ENCODE peak calls at places on chromosomes 11 and 22, in four cellular contexts. N is mesothelial cell of epicardium, I is OCI-LY7, C is GM06990. R is an unnamed sample.

GRCh38 chr11:46120711-46121327 is 435 bp downstream of the PHF21A start:
- DNase-seq in N (peak), I (peak), C (peak), R (no peak)

GRCh38 chr11:1676254-1676740 is 20.7 kb upstream of the KRTAP5-6 start:
- DNase-seq in N (no peak), I (no peak), C (no peak), R (no peak)

GRCh38 chr11:110829873-110830272 is 117.6 kb upstream of the ARHGAP20 start:
- DNase-seq in N (no peak), I (no peak), C (no peak), R (no peak)

GRCh38 chr11:86491048-86491447 is 116.4 kb downstream of the CCDC81 start:
- DNase-seq in N (no peak), I (no peak), C (no peak), R (no peak)

GRCh38 chr22:40487663-40488249 is 117.4 kb downstream of the SGSM3 start:
- DNase-seq in N (no peak), I (peak), C (no peak), R (no peak)

GRCh38 chr22:29078036-29078868 is 5.4 kb downstream of the KREMEN1 start:
- DNase-seq in N (no peak), I (no peak), C (no peak), R (no peak)

GRCh38 chr11:88175707-88176066 is 444 bp upstream of the RAB38 start:
- DNase-seq in N (no peak), I (no peak), C (no peak), R (no peak)

GRCh38 chr22:31039393-31039792 is 41.7 kb upstream of the SMTN start:
- DNase-seq in N (no peak), I (no peak), C (no peak), R (no peak)

GRCh38 chr11:9265211-9266131 is at the start of gene DENND5A:
- DNase-seq in N (peak), I (peak), C (peak), R (peak)

GRCh38 chr11:83025267-83025704 is 46.4 kb downstream of the RAB30 start:
- DNase-seq in N (no peak), I (no peak), C (no peak), R (no peak)

GRCh38 chr11:1926156-1927031 is 6.9 kb downstream of the TNNT3 start:
- DNase-seq in N (no peak), I (no peak), C (no peak), R (no peak)

GRCh38 chr11:72446929-72447753 is 12.8 kb upstream of the CLPB start:
- DNase-seq in N (no peak), I (peak), C (no peak), R (no peak)

GRCh38 chr22:19048531-19048930 is 73.7 kb downstream of the DGCR2 start:
- DNase-seq in N (no peak), I (no peak), C (no peak), R (no peak)

GRCh38 chr22:37634505-37635002 is 4.9 kb upstream of the SH3BP1 start:
- DNase-seq in N (no peak), I (no peak), C (peak), R (no peak)

GRCh38 chr11:122435540-122436187 is 219.9 kb upstream of the UBASH3B start:
- DNase-seq in N (no peak), I (no peak), C (no peak), R (no peak)

GRCh38 chr11:111173221-111173620 is 72.3 kb upstream of the POU2AF2 start:
- DNase-seq in N (no peak), I (no peak), C (no peak), R (no peak)

GRCh38 chr11:96073536-96073935 is 149.6 kb upstream of the MTMR2 start:
- DNase-seq in N (no peak), I (no peak), C (no peak), R (no peak)

GRCh38 chr11:68804786-68805185 is 36.9 kb downstream of the CPT1A start:
- DNase-seq in N (no peak), I (no peak), C (no peak), R (no peak)

GRCh38 chr11:44079376-44079775 is 13.3 kb downstream of the ACCS start:
- DNase-seq in N (no peak), I (no peak), C (no peak), R (peak)

GRCh38 chr11:101996106-101996505 is 51.1 kb upstream of the CFAP300 start:
- DNase-seq in N (no peak), I (no peak), C (no peak), R (no peak)

GRCh38 chr11:22666320-22666699 is at the start of gene GAS2:
- DNase-seq in N (no peak), I (no peak), C (no peak), R (no peak)

GRCh38 chr11:77115956-77116355 is 12.1 kb upstream of the MYO7A start:
- DNase-seq in N (no peak), I (no peak), C (no peak), R (no peak)

GRCh38 chr11:77114089-77114463 is 11.4 kb downstream of the OMP start:
- DNase-seq in N (no peak), I (no peak), C (no peak), R (no peak)

GRCh38 chr11:77113382-77114088 is 10.9 kb downstream of the OMP start:
- DNase-seq in N (no peak), I (peak), C (no peak), R (no peak)

GRCh38 chr11:77117485-77117884 is 10.6 kb upstream of the MYO7A start:
- DNase-seq in N (no peak), I (no peak), C (no peak), R (no peak)

GRCh38 chr11:77115181-77115611 is 12.6 kb downstream of the OMP start:
- DNase-seq in N (no peak), I (no peak), C (no peak), R (no peak)
- TF ChIP-seq CTCF in N (peak), I (peak), C (no peak), R (peak)

GRCh38 chr22:21946262-21946925 is 6.3 kb downstream of the PPM1F start:
- DNase-seq in N (no peak), I (no peak), C (no peak), R (peak)

GRCh38 chr22:21948390-21948789 is 4.3 kb downstream of the PPM1F start:
- DNase-seq in N (no peak), I (no peak), C (no peak), R (peak)

GRCh38 chr22:21945453-21946261 is 7.0 kb downstream of the PPM1F start:
- DNase-seq in N (no peak), I (no peak), C (no peak), R (peak)

GRCh38 chr22:21948824-21949568 is 3.7 kb downstream of the PPM1F start:
- DNase-seq in N (no peak), I (no peak), C (no peak), R (no peak)

GRCh38 chr22:21947040-21948014 is 5.3 kb downstream of the PPM1F start:
- DNase-seq in N (no peak), I (no peak), C (no peak), R (peak)
- TF ChIP-seq CTCF in N (no peak), I (peak), C (peak), R (peak)

GRCh38 chr11:130859896-130860295 is 56.4 kb downstream of the SNX19 start:
- DNase-seq in N (no peak), I (no peak), C (no peak), R (no peak)
- TF ChIP-seq CTCF in N (no peak), I (no peak), C (no peak), R (no peak)

GRCh38 chr22:44085743-44086741 is 61.9 kb downstream of the PARVB start:
- DNase-seq in N (no peak), I (peak), C (peak), R (no peak)
- TF ChIP-seq CTCF in N (peak), I (peak), C (peak), R (peak)

DNA sequence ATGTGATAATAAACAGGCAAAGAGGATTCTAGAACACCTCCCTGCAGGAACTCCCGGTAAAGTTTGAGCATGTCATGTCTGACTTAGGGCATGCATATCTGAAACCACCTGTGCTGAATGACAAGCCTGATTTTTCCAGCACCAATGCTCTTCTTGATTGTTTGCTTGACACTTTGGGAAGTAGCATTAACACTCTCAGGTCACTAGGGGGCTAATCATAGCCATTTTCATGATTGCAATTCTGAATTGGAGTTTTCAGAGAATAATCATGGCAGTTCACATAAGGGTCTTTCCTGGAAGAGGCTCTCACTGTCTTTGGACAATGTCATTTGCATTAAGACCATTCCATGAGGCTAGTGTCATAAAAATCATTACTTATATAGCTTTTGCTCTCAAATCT is 234.4 kb upstream of the MTNR1B start:
- DNase-seq in N (no peak), I (no peak), C (no peak), R (no peak)
- TF ChIP-seq CTCF in N (no peak), I (peak), C (peak), R (peak)

DNA sequence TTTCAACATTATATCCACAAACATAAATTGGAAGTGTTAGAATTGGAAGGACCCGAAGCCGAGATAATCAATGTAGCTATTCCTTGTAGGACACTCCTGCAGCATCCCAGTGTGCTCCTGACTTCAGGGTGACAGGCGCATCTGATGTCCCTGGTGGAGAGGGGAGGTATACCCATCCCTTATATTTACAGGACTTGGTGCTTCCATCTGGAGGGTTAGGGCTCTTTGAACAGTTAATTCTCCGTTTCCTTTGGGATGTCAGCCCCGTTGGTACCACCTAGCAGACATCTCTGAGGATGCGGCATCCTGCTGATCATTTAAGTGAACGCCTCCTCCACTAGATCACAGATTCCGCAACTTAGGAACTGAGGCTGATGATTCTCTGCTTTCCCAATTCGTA is 451.3 kb downstream of the OPCML start:
- DNase-seq in N (no peak), I (no peak), C (no peak), R (no peak)
- TF ChIP-seq CTCF in N (no peak), I (no peak), C (no peak), R (peak)

DNA sequence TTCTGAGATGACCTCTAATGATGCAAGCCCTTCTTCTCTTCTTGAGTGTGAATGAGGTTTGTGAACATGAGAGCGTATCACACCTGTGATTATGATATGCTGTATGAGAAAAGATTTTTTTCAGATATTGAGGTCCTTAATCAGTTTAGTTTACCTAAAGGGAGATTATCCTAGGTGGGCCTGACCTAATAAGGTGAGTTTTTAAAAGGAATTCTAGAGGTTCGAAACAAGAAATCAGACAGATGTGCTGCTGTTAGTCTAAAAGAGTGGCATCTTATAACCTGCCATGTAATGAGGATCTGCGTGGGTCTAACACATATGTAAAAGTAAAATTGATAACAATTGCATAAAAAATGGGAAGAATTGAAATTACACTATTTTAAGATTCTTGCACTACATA is 33.8 kb downstream of the MSANTD4 start:
- DNase-seq in N (no peak), I (no peak), C (no peak), R (no peak)
- TF ChIP-seq CTCF in N (no peak), I (no peak), C (no peak), R (no peak)

GRCh38 chr11:114440121-114440860 is 1.0 kb downstream of the REXO2 start:
- DNase-seq in N (no peak), I (peak), C (no peak), R (no peak)

GRCh38 chr11:114438303-114438702 is 964 bp upstream of the REXO2 start:
- DNase-seq in N (no peak), I (no peak), C (no peak), R (no peak)

GRCh38 chr11:114440971-114441810 is 1.9 kb downstream of the REXO2 start:
- DNase-seq in N (no peak), I (peak), C (no peak), R (no peak)

GRCh38 chr11:114441921-114442320 is 2.7 kb downstream of the REXO2 start:
- DNase-seq in N (no peak), I (no peak), C (no peak), R (no peak)

DNA sequence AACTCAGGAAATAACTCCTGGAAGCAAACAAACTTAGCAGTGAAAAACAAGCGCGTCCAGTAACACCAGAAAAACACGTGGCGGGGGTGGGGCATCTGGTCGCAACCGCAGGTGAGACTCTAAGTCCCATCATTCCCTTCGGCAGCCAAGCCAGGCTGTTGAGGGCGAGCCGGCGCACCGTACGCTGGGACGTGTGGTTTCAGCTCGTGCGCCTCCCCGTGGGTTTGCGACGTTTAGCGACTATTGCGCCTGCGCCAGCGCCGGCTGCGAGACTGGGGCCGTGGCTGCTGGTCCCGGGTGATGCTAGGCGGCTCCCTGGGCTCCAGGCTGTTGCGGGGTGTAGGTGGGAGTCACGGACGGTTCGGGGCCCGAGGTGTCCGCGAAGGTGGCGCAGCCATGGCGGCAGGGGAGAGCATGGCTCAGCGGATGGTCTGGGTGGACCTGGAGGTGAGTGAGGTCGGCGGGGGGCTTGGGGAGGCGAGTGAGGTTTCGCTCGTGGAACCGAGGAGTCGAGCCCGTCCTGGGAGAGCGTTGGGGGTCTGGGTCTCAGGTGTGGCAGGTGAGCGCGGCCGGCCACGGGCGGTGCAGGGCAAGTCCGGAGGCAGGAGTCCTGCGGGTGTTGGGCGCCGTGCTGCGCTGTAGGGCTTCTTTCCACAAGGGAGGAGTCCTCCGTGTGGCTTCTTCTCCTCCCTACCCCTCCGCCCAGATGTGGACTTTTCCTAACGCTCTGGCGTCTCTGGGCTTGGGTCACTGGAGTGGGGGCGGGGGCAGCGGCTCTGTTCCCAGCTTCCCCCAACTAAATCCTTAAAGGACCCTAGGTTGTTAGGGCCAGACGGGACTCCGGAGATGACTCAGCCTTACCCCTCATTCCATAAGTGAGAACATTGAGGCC is at the start of gene REXO2:
- DNase-seq in N (peak), I (peak), C (peak), R (peak)
- TF ChIP-seq CTCF in N (no peak), I (no peak), C (no peak), R (peak)

DNA sequence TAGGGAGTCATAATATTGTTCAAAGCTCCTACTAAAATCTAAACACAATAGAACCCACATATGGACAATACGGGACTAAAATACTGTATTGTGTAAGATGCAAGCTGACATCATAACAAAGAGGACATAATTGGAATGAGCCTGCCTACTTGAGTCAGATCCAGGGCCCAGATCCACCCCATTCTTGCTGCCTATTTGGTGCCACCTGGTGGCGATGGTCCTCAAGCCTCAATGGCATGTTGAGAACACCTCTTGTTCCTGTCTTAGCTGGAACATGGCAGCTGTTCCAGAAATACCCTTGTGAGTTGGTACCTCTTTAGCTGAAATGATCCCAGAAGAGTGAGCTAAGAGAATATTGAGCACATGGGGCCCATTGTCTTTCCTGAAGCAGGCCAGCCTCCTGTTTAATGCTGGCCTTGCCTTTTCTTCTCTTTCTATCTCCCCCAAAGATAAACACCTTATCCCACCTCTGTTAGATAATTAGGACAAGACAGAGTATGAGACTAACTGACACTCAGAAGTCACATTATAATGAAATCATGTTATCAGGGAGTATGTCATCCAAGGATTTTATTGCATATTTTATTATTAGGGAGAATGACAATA is 680.9 kb upstream of the ANO5 start:
- DNase-seq in N (peak), I (peak), C (no peak), R (peak)
- TF ChIP-seq CTCF in N (peak), I (peak), C (peak), R (peak)